ENCODE peak calls at places on chromosomes 6 and 20, in four cellular contexts. V is K562, S is HL-60, W is GM12878. U is an unnamed sample.

GRCh38 chr6:140062042-140063041 is 687.9 kb upstream of the CITED2 start:
- DNase-seq in V (no peak), S (no peak), W (no peak), U (no peak)

GRCh38 chr6:112269165-112269564 is 14.8 kb upstream of the LAMA4 start:
- DNase-seq in V (no peak), S (no peak), W (no peak), U (no peak)

GRCh38 chr20:63552481-63553249 is 1.3 kb upstream of the FNDC11 start:
- DNase-seq in V (peak), S (no peak), W (peak), U (peak)

GRCh38 chr6:1997702-1998101 is 247.7 kb downstream of the GMDS start:
- DNase-seq in V (no peak), S (no peak), W (no peak), U (no peak)

GRCh38 chr6:166637806-166638458 is 10.9 kb upstream of the RPS6KA2 start:
- DNase-seq in V (no peak), S (no peak), W (no peak), U (no peak)

GRCh38 chr20:51797357-51798025 is 4.8 kb downstream of the SALL4 start:
- DNase-seq in V (no peak), S (no peak), W (no peak), U (no peak)

GRCh38 chr20:16018881-16019280 is 554.4 kb downstream of the KIF16B start:
- DNase-seq in V (no peak), S (no peak), W (no peak), U (no peak)

GRCh38 chr6:129730477-129731165 is 20.6 kb upstream of the ARHGAP18 start:
- DNase-seq in V (no peak), S (no peak), W (no peak), U (no peak)

GRCh38 chr20:53202781-53203180 is 230.6 kb downstream of the TSHZ2 start:
- DNase-seq in V (no peak), S (no peak), W (no peak), U (no peak)

DNA sequence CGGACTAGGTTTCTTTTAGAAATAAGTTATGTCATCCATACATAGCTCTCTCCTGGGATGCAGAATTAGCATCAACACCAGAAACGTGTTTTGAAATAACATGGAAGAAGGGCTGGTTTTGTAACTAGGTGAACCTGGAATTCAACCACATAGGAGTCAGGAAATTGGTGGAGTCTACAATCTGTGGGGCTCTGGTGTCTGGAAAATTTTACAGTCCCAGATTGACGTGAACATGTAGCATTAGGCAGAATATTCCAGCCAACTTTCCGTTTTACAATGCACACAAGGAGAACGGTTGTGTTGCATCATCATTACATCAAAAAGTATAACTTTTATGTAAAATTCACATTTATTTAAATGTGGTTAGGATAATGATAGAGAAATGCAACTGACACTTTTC is 1.9 kb downstream of the KCNQ5 start:
- DNase-seq in V (no peak), S (no peak), W (no peak), U (no peak)
- TF ChIP-seq POLR2AphosphoS5 in V (no peak), S (no peak), W (no peak), U (no peak)

GRCh38 chr6:124868476-124868875 is 93.8 kb upstream of the RNF217 start:
- DNase-seq in V (no peak), S (no peak), W (no peak), U (no peak)

GRCh38 chr6:124867126-124867525 is 95.1 kb upstream of the RNF217 start:
- DNase-seq in V (no peak), S (no peak), W (no peak), U (no peak)

GRCh38 chr6:124870611-124871201 is 91.5 kb upstream of the RNF217 start:
- DNase-seq in V (no peak), S (no peak), W (no peak), U (no peak)

GRCh38 chr6:124872361-124873065 is 89.7 kb upstream of the RNF217 start:
- DNase-seq in V (no peak), S (no peak), W (peak), U (no peak)

DNA sequence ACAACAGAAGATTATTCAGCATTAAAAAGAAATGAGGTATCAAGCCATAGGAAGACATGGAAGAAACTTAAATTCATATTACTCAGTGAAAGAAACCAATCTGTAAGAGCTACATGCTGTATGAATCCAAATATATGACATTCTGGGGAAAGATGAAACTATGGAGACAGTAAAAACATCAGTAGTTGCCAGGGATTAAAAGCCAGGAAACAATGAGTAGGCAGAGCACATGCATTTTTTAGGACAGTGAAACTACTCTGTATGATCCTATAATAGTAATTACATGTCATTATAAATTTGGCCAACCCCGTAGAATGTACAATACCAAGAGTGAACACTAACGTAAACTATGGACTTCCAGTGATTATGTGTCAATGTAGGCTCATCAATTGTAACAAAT is 92.8 kb upstream of the RNF217 start:
- DNase-seq in V (no peak), S (no peak), W (no peak), U (no peak)
- TF ChIP-seq SPI1 in V (no peak), S (no peak), W (no peak), U (no peak)

DNA sequence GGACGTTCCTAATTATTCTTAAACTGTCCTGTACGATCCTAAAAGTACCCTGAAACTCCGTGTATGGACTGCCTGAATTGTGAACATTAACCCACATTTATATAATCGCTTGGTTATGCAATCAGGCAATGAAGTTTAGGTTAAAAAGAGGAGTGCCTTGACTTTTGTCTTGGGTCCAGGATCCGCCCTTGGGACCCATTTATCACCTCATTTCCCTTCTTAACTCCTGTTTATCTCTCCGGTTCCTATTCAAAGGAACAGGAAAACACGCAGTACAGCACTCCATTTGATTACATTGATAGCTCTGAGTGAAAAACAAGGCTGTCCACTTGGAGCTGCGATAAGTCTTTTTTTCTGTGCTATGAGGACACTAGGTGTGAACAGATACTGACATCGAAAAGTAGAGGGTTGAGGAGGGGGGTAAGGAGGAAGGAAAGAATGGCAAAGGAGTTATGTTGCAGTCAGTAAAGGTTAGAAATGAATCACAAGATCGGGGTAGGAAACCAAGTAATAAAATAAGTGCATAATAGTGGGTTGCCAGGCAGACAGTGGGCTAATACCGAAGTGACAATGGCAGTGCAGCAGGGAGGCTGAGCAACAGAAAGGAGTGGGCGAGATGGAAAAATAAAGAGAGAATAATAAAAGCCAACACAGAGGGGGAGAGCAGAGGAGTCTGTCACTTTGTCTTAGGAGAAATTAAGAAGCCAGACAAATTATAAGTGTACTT is 15.9 kb upstream of the PCK1 start:
- DNase-seq in V (no peak), S (no peak), W (no peak), U (no peak)
- TF ChIP-seq POLR2AphosphoS5 in V (no peak), S (no peak), W (no peak), U (no peak)

GRCh38 chr20:39897058-39897457 is 792.0 kb downstream of the MAFB start:
- DNase-seq in V (no peak), S (no peak), W (no peak), U (no peak)
- TF ChIP-seq SPI1 in V (no peak), S (no peak), W (no peak), U (no peak)